ENCODE peak calls at places on chromosomes 6 and 20, in six cellular contexts. One of them, this sample, is unnamed. For H3K4me1 and H3K27me3, the result is how much of the 10 kb centered on the place peaks cover.

GRCh38 chr6:108200631-108201030 is 34.8 kb downstream of the NR2E1 start:
- DNase-seq in H1: no peak
- DNase-seq in upper lobe of right lung: no peak
- DNase-seq in CD4-positive, alpha-beta memory T cell: no peak
- DNase-seq in astrocyte: peak
- DNase-seq in endothelial cell of umbilical vein: no peak
- DNase-seq in this sample: peak

GRCh38 chr6:137878810-137879285 is 11.8 kb downstream of the TNFAIP3 start:
- DNase-seq in endothelial cell of umbilical vein: no peak
- DNase-seq in H1: peak
- DNase-seq in astrocyte: no peak
- DNase-seq in CD4-positive, alpha-beta memory T cell: peak
- DNase-seq in upper lobe of right lung: no peak
- DNase-seq in this sample: peak

GRCh38 chr6:3729603-3730344 is 21.7 kb downstream of the PXDC1 start:
- DNase-seq in CD4-positive, alpha-beta memory T cell: no peak
- DNase-seq in H1: no peak
- DNase-seq in endothelial cell of umbilical vein: no peak
- DNase-seq in upper lobe of right lung: no peak
- DNase-seq in astrocyte: no peak
- DNase-seq in this sample: no peak

GRCh38 chr20:21183722-21184121 is 57.8 kb downstream of the KIZ start:
- DNase-seq in astrocyte: no peak
- DNase-seq in upper lobe of right lung: no peak
- DNase-seq in endothelial cell of umbilical vein: no peak
- DNase-seq in H1: no peak
- DNase-seq in CD4-positive, alpha-beta memory T cell: no peak
- DNase-seq in this sample: no peak

GRCh38 chr6:168123165-168123911 is 44.3 kb upstream of the FRMD1 start:
- DNase-seq in endothelial cell of umbilical vein: no peak
- DNase-seq in CD4-positive, alpha-beta memory T cell: no peak
- DNase-seq in upper lobe of right lung: no peak
- DNase-seq in H1: no peak
- DNase-seq in astrocyte: no peak
- DNase-seq in this sample: no peak

GRCh38 chr20:23106271-23106851 is 20.2 kb upstream of the CD93 start:
- DNase-seq in endothelial cell of umbilical vein: peak
- DNase-seq in H1: no peak
- DNase-seq in upper lobe of right lung: peak
- DNase-seq in astrocyte: no peak
- DNase-seq in CD4-positive, alpha-beta memory T cell: no peak
- DNase-seq in this sample: peak

GRCh38 chr6:2999005-2999620 is 581 bp upstream of the NQO2 start:
- DNase-seq in astrocyte: peak
- DNase-seq in CD4-positive, alpha-beta memory T cell: no peak
- DNase-seq in H1: no peak
- DNase-seq in endothelial cell of umbilical vein: no peak
- DNase-seq in upper lobe of right lung: no peak
- DNase-seq in this sample: peak

GRCh38 chr20:59004763-59005522 is 2.1 kb downstream of the CTSZ start:
- DNase-seq in upper lobe of right lung: peak
- DNase-seq in H1: no peak
- DNase-seq in CD4-positive, alpha-beta memory T cell: peak
- DNase-seq in astrocyte: no peak
- DNase-seq in endothelial cell of umbilical vein: peak
- DNase-seq in this sample: no peak

GRCh38 chr6:2140438-2141128 is 104.8 kb downstream of the GMDS start:
- DNase-seq in H1: no peak
- DNase-seq in upper lobe of right lung: no peak
- DNase-seq in astrocyte: no peak
- DNase-seq in endothelial cell of umbilical vein: no peak
- DNase-seq in CD4-positive, alpha-beta memory T cell: no peak
- DNase-seq in this sample: no peak

GRCh38 chr6:137471951-137472350 is 22.2 kb downstream of the OLIG3 start:
- DNase-seq in CD4-positive, alpha-beta memory T cell: no peak
- DNase-seq in astrocyte: no peak
- DNase-seq in H1: no peak
- DNase-seq in upper lobe of right lung: no peak
- DNase-seq in endothelial cell of umbilical vein: no peak
- DNase-seq in this sample: no peak

GRCh38 chr20:61808497-61808896 is 257.2 kb downstream of the TAF4 start:
- DNase-seq in astrocyte: no peak
- DNase-seq in endothelial cell of umbilical vein: no peak
- DNase-seq in upper lobe of right lung: peak
- DNase-seq in H1: no peak
- DNase-seq in CD4-positive, alpha-beta memory T cell: no peak
- DNase-seq in this sample: no peak

GRCh38 chr20:10110151-10110550 is 75.4 kb downstream of the ANKEF1 start:
- DNase-seq in upper lobe of right lung: no peak
- DNase-seq in astrocyte: peak
- DNase-seq in H1: no peak
- DNase-seq in CD4-positive, alpha-beta memory T cell: no peak
- DNase-seq in endothelial cell of umbilical vein: no peak
- DNase-seq in this sample: no peak

GRCh38 chr6:166957087-166957804 is 896 bp upstream of the RNASET2 start:
- DNase-seq in upper lobe of right lung: peak
- DNase-seq in CD4-positive, alpha-beta memory T cell: peak
- DNase-seq in H1: no peak
- DNase-seq in endothelial cell of umbilical vein: no peak
- DNase-seq in astrocyte: no peak
- DNase-seq in this sample: peak

GRCh38 chr6:108942556-108943492 is 94.6 kb downstream of the ARMC2 start:
- DNase-seq in upper lobe of right lung: no peak
- DNase-seq in astrocyte: no peak
- DNase-seq in CD4-positive, alpha-beta memory T cell: peak
- DNase-seq in endothelial cell of umbilical vein: no peak
- DNase-seq in H1: no peak
- DNase-seq in this sample: no peak

GRCh38 chr20:38256021-38256420 is 4.5 kb downstream of the KIAA1755 start:
- DNase-seq in CD4-positive, alpha-beta memory T cell: no peak
- DNase-seq in upper lobe of right lung: no peak
- DNase-seq in astrocyte: no peak
- DNase-seq in H1: no peak
- DNase-seq in endothelial cell of umbilical vein: no peak
- DNase-seq in this sample: no peak

GRCh38 chr6:158031445-158032353 is 50.0 kb downstream of the SYNJ2 start:
- DNase-seq in CD4-positive, alpha-beta memory T cell: no peak
- DNase-seq in astrocyte: peak
- DNase-seq in H1: no peak
- DNase-seq in upper lobe of right lung: peak
- DNase-seq in endothelial cell of umbilical vein: peak
- DNase-seq in this sample: peak

GRCh38 chr6:16743661-16744210 is 17.5 kb downstream of the ATXN1 start:
- DNase-seq in astrocyte: no peak
- DNase-seq in H1: no peak
- DNase-seq in upper lobe of right lung: no peak
- DNase-seq in endothelial cell of umbilical vein: no peak
- DNase-seq in CD4-positive, alpha-beta memory T cell: no peak
- DNase-seq in this sample: no peak

GRCh38 chr6:134873500-134874388 is 76.2 kb downstream of the ALDH8A1 start:
- DNase-seq in endothelial cell of umbilical vein: no peak
- DNase-seq in astrocyte: no peak
- DNase-seq in H1: no peak
- DNase-seq in CD4-positive, alpha-beta memory T cell: no peak
- DNase-seq in upper lobe of right lung: no peak
- DNase-seq in this sample: no peak

GRCh38 chr20:54510546-54511129 is 35.2 kb downstream of the DOK5 start:
- DNase-seq in CD4-positive, alpha-beta memory T cell: no peak
- DNase-seq in astrocyte: peak
- DNase-seq in H1: no peak
- DNase-seq in endothelial cell of umbilical vein: no peak
- DNase-seq in upper lobe of right lung: no peak
- DNase-seq in this sample: no peak

GRCh38 chr20:13554076-13554475 is 84.7 kb downstream of the TASP1 start:
- DNase-seq in endothelial cell of umbilical vein: no peak
- DNase-seq in astrocyte: peak
- DNase-seq in H1: no peak
- DNase-seq in CD4-positive, alpha-beta memory T cell: no peak
- DNase-seq in upper lobe of right lung: no peak
- DNase-seq in this sample: no peak

GRCh38 chr6:75947935-75948334 is 124.5 kb downstream of the IMPG1 start:
- DNase-seq in astrocyte: no peak
- DNase-seq in H1: no peak
- DNase-seq in CD4-positive, alpha-beta memory T cell: no peak
- DNase-seq in endothelial cell of umbilical vein: no peak
- DNase-seq in upper lobe of right lung: no peak
- DNase-seq in this sample: no peak

GRCh38 chr6:89693207-89693606 is 54.7 kb upstream of the LYRM2 start:
- DNase-seq in H1: no peak
- DNase-seq in CD4-positive, alpha-beta memory T cell: no peak
- DNase-seq in endothelial cell of umbilical vein: no peak
- DNase-seq in astrocyte: no peak
- DNase-seq in upper lobe of right lung: no peak
- DNase-seq in this sample: no peak

GRCh38 chr6:45899683-45899946 is 116.0 kb downstream of the CLIC5 start:
- DNase-seq in endothelial cell of umbilical vein: no peak
- DNase-seq in upper lobe of right lung: no peak
- DNase-seq in CD4-positive, alpha-beta memory T cell: no peak
- DNase-seq in astrocyte: no peak
- DNase-seq in H1: no peak
- DNase-seq in this sample: no peak
- H3K4me1 ChIP-seq in endothelial cell of umbilical vein: under half
- H3K4me1 ChIP-seq in upper lobe of right lung: under half
- H3K4me1 ChIP-seq in CD4-positive, alpha-beta memory T cell: under half
- H3K4me1 ChIP-seq in astrocyte: under half
- H3K4me1 ChIP-seq in H1: under half
- H3K4me1 ChIP-seq in this sample: under half

GRCh38 chr6:136104556-136104955 is 145.6 kb downstream of the MTFR2 start:
- DNase-seq in astrocyte: no peak
- DNase-seq in upper lobe of right lung: no peak
- DNase-seq in CD4-positive, alpha-beta memory T cell: no peak
- DNase-seq in endothelial cell of umbilical vein: no peak
- DNase-seq in H1: no peak
- DNase-seq in this sample: peak
- H3K27me3 ChIP-seq in astrocyte: under half
- H3K27me3 ChIP-seq in upper lobe of right lung: under half
- H3K27me3 ChIP-seq in CD4-positive, alpha-beta memory T cell: under half
- H3K27me3 ChIP-seq in endothelial cell of umbilical vein: under half
- H3K27me3 ChIP-seq in H1: under half
- H3K27me3 ChIP-seq in this sample: under half

DNA sequence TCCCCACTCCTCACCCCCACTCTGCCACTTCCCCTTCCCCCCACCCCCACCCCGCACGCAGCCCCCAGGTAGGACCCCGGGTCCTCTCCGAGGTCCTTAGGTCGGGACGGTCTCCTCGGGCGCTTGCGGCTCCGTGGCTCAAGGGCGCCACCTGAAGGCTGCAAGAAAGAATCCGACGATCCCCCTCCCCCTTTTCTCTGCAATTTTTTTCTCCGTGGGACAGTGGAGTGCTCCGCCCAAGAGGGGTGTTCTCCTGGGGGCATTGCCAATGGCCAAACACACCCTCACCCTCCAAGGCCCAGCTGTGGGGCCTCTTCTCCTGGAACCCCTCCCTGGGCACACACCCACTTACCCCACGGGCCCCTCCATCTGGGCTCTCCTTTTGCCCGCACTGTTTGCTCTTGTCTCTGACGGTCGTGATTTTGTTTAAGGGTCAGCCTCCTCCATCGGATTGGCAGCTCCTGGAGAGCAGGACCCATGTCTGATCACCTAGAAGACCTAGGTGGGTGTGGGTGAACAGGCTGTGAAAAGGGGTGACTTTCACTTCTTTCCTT is 1.1 kb upstream of the TMEM74B start:
- DNase-seq in upper lobe of right lung: peak
- DNase-seq in H1: peak
- DNase-seq in astrocyte: peak
- DNase-seq in endothelial cell of umbilical vein: peak
- DNase-seq in CD4-positive, alpha-beta memory T cell: no peak
- DNase-seq in this sample: peak
- H3K4me3 ChIP-seq in upper lobe of right lung: peak
- H3K4me3 ChIP-seq in H1: peak
- H3K4me3 ChIP-seq in astrocyte: no peak
- H3K4me3 ChIP-seq in endothelial cell of umbilical vein: no peak
- H3K4me3 ChIP-seq in CD4-positive, alpha-beta memory T cell: no peak
- H3K4me3 ChIP-seq in this sample: peak

GRCh38 chr20:40673442-40673841 is 15.6 kb downstream of the MAFB start:
- DNase-seq in upper lobe of right lung: no peak
- DNase-seq in endothelial cell of umbilical vein: no peak
- DNase-seq in astrocyte: no peak
- DNase-seq in CD4-positive, alpha-beta memory T cell: no peak
- DNase-seq in H1: no peak
- DNase-seq in this sample: no peak
- H3K4me1 ChIP-seq in upper lobe of right lung: under half
- H3K4me1 ChIP-seq in endothelial cell of umbilical vein: under half
- H3K4me1 ChIP-seq in astrocyte: under half
- H3K4me1 ChIP-seq in CD4-positive, alpha-beta memory T cell: under half
- H3K4me1 ChIP-seq in H1: under half
- H3K4me1 ChIP-seq in this sample: under half

GRCh38 chr6:13926378-13926777 is 1.6 kb downstream of the RNF182 start:
- DNase-seq in astrocyte: no peak
- DNase-seq in upper lobe of right lung: no peak
- DNase-seq in CD4-positive, alpha-beta memory T cell: no peak
- DNase-seq in H1: no peak
- DNase-seq in endothelial cell of umbilical vein: no peak
- DNase-seq in this sample: no peak
- H3K27me3 ChIP-seq in astrocyte: under half
- H3K27me3 ChIP-seq in upper lobe of right lung: half or more
- H3K27me3 ChIP-seq in CD4-positive, alpha-beta memory T cell: half or more
- H3K27me3 ChIP-seq in H1: under half
- H3K27me3 ChIP-seq in endothelial cell of umbilical vein: under half
- H3K27me3 ChIP-seq in this sample: under half

GRCh38 chr6:6950373-6951145 is 157.2 kb upstream of the RREB1 start:
- DNase-seq in upper lobe of right lung: no peak
- DNase-seq in H1: no peak
- DNase-seq in endothelial cell of umbilical vein: no peak
- DNase-seq in astrocyte: no peak
- DNase-seq in CD4-positive, alpha-beta memory T cell: no peak
- DNase-seq in this sample: no peak

GRCh38 chr6:6946477-6947145 is 161.2 kb upstream of the RREB1 start:
- DNase-seq in upper lobe of right lung: no peak
- DNase-seq in H1: no peak
- DNase-seq in astrocyte: no peak
- DNase-seq in endothelial cell of umbilical vein: no peak
- DNase-seq in CD4-positive, alpha-beta memory T cell: no peak
- DNase-seq in this sample: no peak

GRCh38 chr6:6951355-6951754 is 156.4 kb upstream of the RREB1 start:
- DNase-seq in endothelial cell of umbilical vein: no peak
- DNase-seq in CD4-positive, alpha-beta memory T cell: no peak
- DNase-seq in H1: no peak
- DNase-seq in upper lobe of right lung: no peak
- DNase-seq in astrocyte: no peak
- DNase-seq in this sample: no peak

GRCh38 chr6:6952484-6952883 is 155.3 kb upstream of the RREB1 start:
- DNase-seq in CD4-positive, alpha-beta memory T cell: no peak
- DNase-seq in endothelial cell of umbilical vein: no peak
- DNase-seq in astrocyte: no peak
- DNase-seq in upper lobe of right lung: no peak
- DNase-seq in H1: no peak
- DNase-seq in this sample: no peak
- H3K4me3 ChIP-seq in CD4-positive, alpha-beta memory T cell: no peak
- H3K4me3 ChIP-seq in endothelial cell of umbilical vein: no peak
- H3K4me3 ChIP-seq in astrocyte: no peak
- H3K4me3 ChIP-seq in upper lobe of right lung: no peak
- H3K4me3 ChIP-seq in H1: no peak
- H3K4me3 ChIP-seq in this sample: no peak

This sample was measured in mesenchymal stem cell.